ENCODE peak calls at places on chromosome 1, in nine cellular contexts. I is AG10803, K is heart right ventricle, H is A549, Q is MM.1S, N is cardiac muscle cell, T is astrocyte of the spinal cord, L is adrenal gland, V is psoas muscle. G is an unnamed sample.

GRCh38 chr1:36342426-36343185 is 19.2 kb upstream of the EVA1B start:
- DNase-seq in I (peak), K (peak), H (peak), Q (peak), N (peak), T (peak), L (peak), V (peak), G (peak)

GRCh38 chr1:57638239-57638638 is 214.4 kb upstream of the DAB1 start:
- DNase-seq in I (no peak), K (no peak), H (no peak), Q (no peak), N (no peak), T (no peak), L (no peak), V (no peak), G (no peak)

GRCh38 chr1:228833911-228834631 is 98.8 kb downstream of the RHOU start:
- DNase-seq in I (no peak), K (no peak), H (no peak), Q (no peak), N (peak), T (peak), L (no peak), V (no peak), G (no peak)

GRCh38 chr1:195173753-195174152 is 1434.5 kb downstream of the KCNT2 start:
- DNase-seq in I (no peak), K (no peak), H (no peak), Q (no peak), N (no peak), T (no peak), L (no peak), V (no peak), G (no peak)

GRCh38 chr1:193312432-193312831 is 126.0 kb upstream of the B3GALT2 start:
- DNase-seq in I (no peak), K (no peak), H (no peak), Q (no peak), N (no peak), T (no peak), L (no peak), V (no peak), G (no peak)

GRCh38 chr1:91803847-91804545 is 82.0 kb downstream of the TGFBR3 start:
- DNase-seq in I (no peak), K (no peak), H (no peak), Q (peak), N (no peak), T (no peak), L (no peak), V (no peak), G (no peak)

GRCh38 chr1:114488739-114489138 is 22.3 kb downstream of the TRIM33 start:
- DNase-seq in I (no peak), K (no peak), H (no peak), Q (no peak), N (no peak), T (no peak), L (no peak), V (no peak), G (no peak)

GRCh38 chr1:205667909-205668643 is 12.2 kb downstream of the SLC45A3 start:
- DNase-seq in I (no peak), K (no peak), H (no peak), Q (no peak), N (no peak), T (no peak), L (no peak), V (no peak), G (no peak)

GRCh38 chr1:40622051-40622450 is 43.4 kb downstream of the RIMS3 start:
- DNase-seq in I (no peak), K (no peak), H (no peak), Q (no peak), N (no peak), T (no peak), L (peak), V (no peak), G (no peak)

GRCh38 chr1:55081188-55081904 is 42.0 kb downstream of the PCSK9 start:
- DNase-seq in I (peak), K (no peak), H (no peak), Q (no peak), N (peak), T (peak), L (no peak), V (no peak), G (no peak)

GRCh38 chr1:153771841-153772593 is 3.2 kb upstream of the SLC27A3 start:
- DNase-seq in I (no peak), K (peak), H (peak), Q (no peak), N (no peak), T (no peak), L (no peak), V (no peak), G (no peak)

GRCh38 chr1:109089242-109090015 is 1.1 kb upstream of the TMEM167B start:
- DNase-seq in I (peak), K (peak), H (peak), Q (peak), N (peak), T (peak), L (peak), V (peak), G (no peak)

GRCh38 chr1:47868348-47868676 is 128.9 kb downstream of the TRABD2B start:
- DNase-seq in I (no peak), K (no peak), H (no peak), Q (no peak), N (no peak), T (no peak), L (no peak), V (no peak), G (no peak)

GRCh38 chr1:245155186-245156040 is 628 bp downstream of the KIF26B start:
- DNase-seq in I (peak), K (no peak), H (peak), Q (no peak), N (peak), T (peak), L (no peak), V (no peak), G (peak)

GRCh38 chr1:75964760-75965408 is 32.7 kb upstream of the ASB17 start:
- DNase-seq in I (no peak), K (no peak), H (peak), Q (no peak), N (no peak), T (no peak), L (no peak), V (no peak), G (no peak)

GRCh38 chr1:6544831-6545230 is 9.5 kb downstream of the NOL9 start:
- DNase-seq in I (no peak), K (no peak), H (no peak), Q (no peak), N (no peak), T (peak), L (no peak), V (no peak), G (no peak)

GRCh38 chr1:115725600-115725999 is 42.9 kb downstream of the CASQ2 start:
- DNase-seq in I (no peak), K (no peak), H (no peak), Q (no peak), N (peak), T (no peak), L (peak), V (no peak), G (no peak)

GRCh38 chr1:50358962-50359361 is 64.3 kb downstream of the DMRTA2 start:
- DNase-seq in I (no peak), K (no peak), H (no peak), Q (no peak), N (no peak), T (no peak), L (no peak), V (no peak), G (no peak)

GRCh38 chr1:77281491-77282186 is at the start of gene AK5:
- DNase-seq in I (peak), K (no peak), H (peak), Q (no peak), N (peak), T (peak), L (no peak), V (peak), G (peak)

GRCh38 chr1:5509664-5510452 is 482.4 kb downstream of the NPHP4 start:
- DNase-seq in I (peak), K (peak), H (peak), Q (peak), N (peak), T (peak), L (peak), V (peak), G (peak)

GRCh38 chr1:17596651-17597509 is 57.4 kb downstream of the ARHGEF10L start:
- DNase-seq in I (no peak), K (no peak), H (no peak), Q (no peak), N (no peak), T (no peak), L (no peak), V (no peak), G (no peak)

GRCh38 chr1:224535641-224536040 is 80.5 kb upstream of the CNIH3 start:
- DNase-seq in I (no peak), K (no peak), H (no peak), Q (no peak), N (no peak), T (no peak), L (no peak), V (no peak), G (no peak)

GRCh38 chr1:43803646-43804045 is 96.3 kb downstream of the ST3GAL3 start:
- DNase-seq in I (no peak), K (no peak), H (no peak), Q (no peak), N (no peak), T (no peak), L (no peak), V (no peak), G (no peak)

GRCh38 chr1:10507111-10507879 is 32.5 kb downstream of the PEX14 start:
- DNase-seq in I (peak), K (peak), H (peak), Q (peak), N (peak), T (peak), L (peak), V (peak), G (no peak)

GRCh38 chr1:26961826-26962225 is 1.6 kb upstream of the KDF1 start:
- DNase-seq in I (peak), K (no peak), H (peak), Q (no peak), N (peak), T (peak), L (no peak), V (no peak), G (no peak)

GRCh38 chr1:26957306-26957705 is 3.0 kb downstream of the KDF1 start:
- DNase-seq in I (no peak), K (no peak), H (no peak), Q (no peak), N (no peak), T (no peak), L (no peak), V (no peak), G (no peak)

GRCh38 chr1:26959270-26959669 is 998 bp downstream of the KDF1 start:
- DNase-seq in I (no peak), K (no peak), H (no peak), Q (no peak), N (no peak), T (no peak), L (no peak), V (no peak), G (no peak)

GRCh38 chr1:26960625-26960966 is 328 bp upstream of the KDF1 start:
- DNase-seq in I (no peak), K (no peak), H (no peak), Q (no peak), N (no peak), T (no peak), L (no peak), V (no peak), G (no peak)

DNA sequence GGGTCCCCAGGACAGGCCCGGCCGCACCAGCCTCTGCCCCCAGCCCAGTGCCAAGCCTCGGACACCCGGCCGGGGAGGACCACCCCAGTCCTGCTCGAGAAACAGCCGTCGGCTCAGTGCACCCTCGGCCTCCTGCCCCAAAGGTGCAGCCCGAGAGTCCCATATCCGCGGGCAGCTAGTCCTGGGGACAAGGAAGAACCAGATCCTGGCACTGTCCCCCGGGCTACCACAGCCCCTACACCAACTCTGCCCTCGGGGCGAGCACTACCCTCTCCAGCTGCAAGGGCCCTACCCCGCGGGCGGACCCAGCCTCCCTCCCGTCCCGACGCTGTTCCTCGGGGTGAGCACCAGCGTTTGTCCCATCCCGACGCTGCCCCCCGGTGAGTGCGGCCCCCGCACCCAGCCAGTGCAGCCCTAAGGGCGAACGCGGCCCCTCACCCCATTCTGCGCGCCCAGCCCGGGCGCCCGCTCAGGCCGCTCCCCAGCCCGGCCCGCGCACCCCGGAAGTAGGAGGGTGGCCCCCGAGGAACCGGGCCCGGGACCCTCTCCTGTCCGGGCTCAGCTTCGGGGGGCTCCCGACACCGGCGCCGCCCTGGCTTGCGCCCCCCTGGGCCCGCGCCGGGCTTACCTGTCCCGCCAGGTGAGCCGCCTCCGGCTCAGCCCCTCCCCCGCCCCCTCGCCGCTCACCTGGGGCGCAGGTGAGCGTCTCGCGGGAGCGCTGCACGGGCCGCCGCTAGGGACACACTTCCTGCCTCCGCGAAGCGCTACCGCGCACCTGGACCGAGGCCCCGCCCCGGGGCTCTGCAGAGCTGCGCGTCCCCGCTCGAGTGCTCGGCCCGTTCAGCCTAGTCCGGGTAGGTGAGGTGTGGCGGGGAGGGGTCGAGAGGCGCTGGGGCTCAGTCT is at the start of gene KDF1:
- DNase-seq in I (no peak), K (no peak), H (no peak), Q (peak), N (no peak), T (no peak), L (no peak), V (no peak), G (peak)
- TF ChIP-seq CTCF in I (no peak), K (no peak), H (no peak), Q (no peak), N (no peak), T (no peak), L (peak), V (no peak), G (no peak)

GRCh38 chr1:1307908-1308755 is at the start of the genes ACAP3 and PUSL1:
- DNase-seq in I (peak), K (peak), H (peak), Q (peak), N (peak), T (peak), L (peak), V (peak), G (peak)
- TF ChIP-seq CTCF in I (no peak), K (no peak), H (no peak), Q (no peak), N (no peak), T (no peak), L (peak), V (no peak), G (no peak)

GRCh38 chr1:78553859-78554258 is 63.1 kb downstream of the PTGFR start:
- DNase-seq in I (no peak), K (no peak), H (peak), Q (peak), N (peak), T (no peak), L (no peak), V (no peak), G (no peak)
- TF ChIP-seq CTCF in I (no peak), K (no peak), H (no peak), Q (peak), N (no peak), T (peak), L (no peak), V (no peak), G (no peak)

GRCh38 chr1:78325293-78325692 is 165.5 kb upstream of the PTGFR start:
- DNase-seq in I (no peak), K (no peak), H (no peak), Q (no peak), N (no peak), T (no peak), L (no peak), V (no peak), G (no peak)
- TF ChIP-seq CTCF in I (no peak), K (no peak), H (no peak), Q (no peak), N (no peak), T (no peak), L (no peak), V (no peak), G (no peak)

GRCh38 chr1:242185728-242186127 is 186.8 kb upstream of the MAP1LC3C start:
- DNase-seq in I (no peak), K (no peak), H (no peak), Q (no peak), N (no peak), T (no peak), L (no peak), V (no peak), G (no peak)

GRCh38 chr1:242184955-242185354 is 186.1 kb upstream of the MAP1LC3C start:
- DNase-seq in I (no peak), K (no peak), H (no peak), Q (no peak), N (no peak), T (no peak), L (no peak), V (no peak), G (no peak)

GRCh38 chr1:242187171-242187570 is 188.3 kb upstream of the MAP1LC3C start:
- DNase-seq in I (no peak), K (no peak), H (no peak), Q (no peak), N (no peak), T (no peak), L (no peak), V (no peak), G (no peak)

GRCh38 chr1:242187816-242188215 is 188.9 kb upstream of the MAP1LC3C start:
- DNase-seq in I (no peak), K (no peak), H (no peak), Q (no peak), N (no peak), T (no peak), L (no peak), V (no peak), G (no peak)

GRCh38 chr1:242189591-242189990 is 190.7 kb upstream of the MAP1LC3C start:
- DNase-seq in I (no peak), K (no peak), H (peak), Q (no peak), N (no peak), T (no peak), L (no peak), V (no peak), G (no peak)
- TF ChIP-seq CTCF in I (no peak), K (no peak), H (peak), Q (no peak), N (no peak), T (no peak), L (no peak), V (no peak), G (no peak)

GRCh38 chr1:215672482-215672881 is 105.4 kb downstream of the KCTD3 start:
- DNase-seq in I (peak), K (no peak), H (no peak), Q (no peak), N (no peak), T (no peak), L (no peak), V (no peak), G (no peak)
- TF ChIP-seq CTCF in I (no peak), K (no peak), H (no peak), Q (no peak), N (no peak), T (no peak), L (no peak), V (no peak), G (no peak)

GRCh38 chr1:46244656-46245371 is 2.7 kb upstream of the RAD54L start:
- DNase-seq in I (peak), K (no peak), H (peak), Q (peak), N (peak), T (no peak), L (no peak), V (no peak), G (no peak)
- TF ChIP-seq CTCF in I (peak), K (peak), H (peak), Q (peak), N (peak), T (peak), L (peak), V (peak), G (no peak)

GRCh38 chr1:95916616-95917015 is 682.6 kb downstream of the RWDD3 start:
- DNase-seq in I (peak), K (no peak), H (no peak), Q (no peak), N (peak), T (peak), L (no peak), V (no peak), G (no peak)
- TF ChIP-seq CTCF in I (peak), K (no peak), H (no peak), Q (no peak), N (peak), T (peak), L (no peak), V (no peak), G (no peak)